ENCODE peak calls at places on chromosomes 1 and 21, in four cellular contexts. N is AG04450, B is GM12878, M is Calu3. W is an unnamed sample.

GRCh38 chr1:109466440-109467300 is at the start of gene SYPL2:
- DNase-seq in N (no peak), B (no peak), M (peak; percentile 25), W (no peak)

GRCh38 chr1:111334169-111334568 is 43.5 kb downstream of the CHIA start:
- DNase-seq in N (peak; percentile 11), B (peak; percentile 33), M (peak; percentile 26), W (no peak)

GRCh38 chr1:100387209-100387608 is 34.9 kb downstream of the CDC14A start:
- DNase-seq in N (peak; percentile 8), B (no peak), M (no peak), W (peak; percentile 14)

GRCh38 chr1:153553096-153553495 is 4.0 kb upstream of the S100A3 start:
- DNase-seq in N (no peak), B (no peak), M (no peak), W (no peak)

GRCh38 chr1:162878000-162878596 is 17.1 kb upstream of the CCDC190 start:
- DNase-seq in N (peak; percentile 38), B (no peak), M (peak; percentile 78), W (no peak)

GRCh38 chr1:6750490-6750889 is 34.8 kb upstream of the CAMTA1 start:
- DNase-seq in N (no peak), B (no peak), M (no peak), W (no peak)

GRCh38 chr1:40831001-40831732 is 31.0 kb downstream of the CITED4 start:
- DNase-seq in N (no peak), B (no peak), M (no peak), W (no peak)

GRCh38 chr1:98884864-98885263 is 119.8 kb downstream of the PLPPR5 start:
- DNase-seq in N (no peak), B (no peak), M (no peak), W (no peak)

GRCh38 chr1:153794671-153795324 is 19.6 kb downstream of the SLC27A3 start:
- DNase-seq in N (no peak), B (no peak), M (no peak), W (no peak)

GRCh38 chr1:59185163-59185855 is 111.6 kb upstream of the FGGY start:
- DNase-seq in N (no peak), B (no peak), M (no peak), W (no peak)

GRCh38 chr1:54107131-54107530 is 45.7 kb downstream of the CDCP2 start:
- DNase-seq in N (no peak), B (no peak), M (no peak), W (no peak)

GRCh38 chr1:15660151-15660550 is 24.0 kb upstream of the PLEKHM2 start:
- DNase-seq in N (no peak), B (no peak), M (no peak), W (no peak)

GRCh38 chr1:225471453-225472301 is 43.8 kb upstream of the LBR start:
- DNase-seq in N (no peak), B (no peak), M (no peak), W (no peak)

GRCh38 chr21:15449556-15449955 is 280.2 kb upstream of the USP25 start:
- DNase-seq in N (no peak), B (no peak), M (no peak), W (no peak)

GRCh38 chr1:65993047-65993363 is 200.3 kb downstream of the PDE4B start:
- DNase-seq in N (no peak), B (no peak), M (no peak), W (no peak)

GRCh38 chr21:37828515-37828914 is 87.7 kb downstream of the KCNJ6 start:
- DNase-seq in N (no peak), B (no peak), M (no peak), W (no peak)

GRCh38 chr1:197948926-197949899 is 32.0 kb downstream of the LHX9 start:
- DNase-seq in N (no peak), B (no peak), M (no peak), W (no peak)

GRCh38 chr1:182493063-182493462 is 43.1 kb downstream of the RGSL1 start:
- DNase-seq in N (no peak), B (no peak), M (no peak), W (no peak)

GRCh38 chr1:38451541-38451993 is 405.0 kb upstream of the POU3F1 start:
- DNase-seq in N (no peak), B (no peak), M (no peak), W (peak; percentile 2)

GRCh38 chr21:34858559-34858958 is 189.8 kb downstream of the CLIC6 start:
- DNase-seq in N (no peak), B (no peak), M (no peak), W (no peak)

GRCh38 chr1:31620631-31621497 is 3.4 kb downstream of the HCRTR1 start:
- DNase-seq in N (no peak), B (no peak), M (no peak), W (no peak)

GRCh38 chr21:46500224-46500861 is 41.7 kb downstream of the DIP2A start:
- DNase-seq in N (no peak), B (no peak), M (no peak), W (no peak)

GRCh38 chr1:61864501-61864900 is 122.2 kb downstream of the PATJ start:
- DNase-seq in N (no peak), B (no peak), M (no peak), W (no peak)

GRCh38 chr1:35646043-35646442 is 4.7 kb upstream of the PSMB2 start:
- DNase-seq in N (no peak), B (no peak), M (peak; percentile 5), W (no peak)

GRCh38 chr1:28519946-28520725 is 14.3 kb downstream of the RCC1 start:
- DNase-seq in N (no peak), B (no peak), M (no peak), W (no peak)

GRCh38 chr21:31911138-31911907 is 38.5 kb downstream of the HUNK start:
- DNase-seq in N (no peak), B (no peak), M (no peak), W (no peak)

GRCh38 chr1:200751717-200752116 is 13.0 kb downstream of the CAMSAP2 start:
- DNase-seq in N (no peak), B (no peak), M (no peak), W (no peak)

GRCh38 chr1:219710529-219711194 is 97.8 kb upstream of the ZC3H11B start:
- DNase-seq in N (peak; percentile 58), B (no peak), M (no peak), W (peak; percentile 16)

GRCh38 chr1:54118704-54119103 is 34.1 kb downstream of the CDCP2 start:
- DNase-seq in N (no peak), B (no peak), M (no peak), W (peak; percentile 46)

GRCh38 chr1:113124366-113124765 is 51.4 kb downstream of the LRIG2 start:
- DNase-seq in N (no peak), B (no peak), M (no peak), W (no peak)

GRCh38 chr1:171858701-171859100 is 17.4 kb downstream of the DNM3 start:
- DNase-seq in N (no peak), B (no peak), M (no peak), W (no peak)

GRCh38 chr1:209041936-209042335 is 541.6 kb upstream of the CAMK1G start:
- DNase-seq in N (no peak), B (no peak), M (no peak), W (no peak)

GRCh38 chr1:117171900-117172501 is 38.7 kb downstream of the VTCN1 start:
- DNase-seq in N (no peak), B (no peak), M (peak; percentile 60), W (no peak)

GRCh38 chr21:36610201-36610600 is 88.7 kb upstream of the SIM2 start:
- DNase-seq in N (no peak), B (no peak), M (no peak), W (no peak)

GRCh38 chr21:36609654-36610053 is 89.3 kb upstream of the SIM2 start:
- DNase-seq in N (no peak), B (no peak), M (no peak), W (no peak)

GRCh38 chr21:36613064-36613463 is 85.9 kb upstream of the SIM2 start:
- DNase-seq in N (peak; percentile 24), B (no peak), M (no peak), W (no peak)

GRCh38 chr21:36613554-36613953 is 85.4 kb upstream of the SIM2 start:
- DNase-seq in N (no peak), B (no peak), M (no peak), W (no peak)

GRCh38 chr21:36615274-36615964 is 83.5 kb upstream of the SIM2 start:
- DNase-seq in N (no peak), B (no peak), M (no peak), W (no peak)
- TF ChIP-seq CTCF in N (no peak), B (no peak), M (no peak), W (no peak)

GRCh38 chr1:166379447-166379846 is 212.6 kb upstream of the FAM78B start:
- DNase-seq in N (no peak), B (no peak), M (no peak), W (no peak)
- TF ChIP-seq CTCF in N (no peak), B (no peak), M (no peak), W (no peak)

DNA sequence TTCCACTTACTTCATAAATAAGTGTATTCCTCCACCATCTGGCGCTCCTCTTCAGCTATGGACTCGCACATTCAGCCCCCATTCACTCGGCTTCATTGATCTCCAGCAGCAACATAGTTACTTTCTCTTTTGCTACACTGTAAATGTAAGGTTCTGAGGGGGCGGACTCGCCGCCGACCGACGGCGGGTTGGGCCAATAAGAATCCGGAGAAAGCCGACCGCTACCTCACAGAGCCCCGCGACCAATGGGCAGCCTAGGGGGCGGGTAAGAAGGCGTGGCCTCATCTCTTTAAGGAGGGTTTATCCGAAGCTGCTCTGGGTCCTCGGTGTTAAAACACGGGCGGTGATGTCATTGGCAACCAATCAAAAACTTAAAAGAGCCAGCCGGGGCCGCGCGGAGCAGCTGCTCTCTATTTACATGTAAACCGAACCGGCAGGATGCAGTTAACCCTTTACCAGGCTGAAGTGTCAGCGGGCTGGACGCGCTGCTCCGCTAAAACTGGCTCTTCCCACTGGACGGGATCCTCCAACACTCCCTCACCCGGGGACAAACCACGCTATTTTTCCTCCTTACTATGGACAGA is at the start of gene DUSP10:
- DNase-seq in N (peak; percentile 100), B (peak; percentile 97), M (peak; percentile 99), W (peak; percentile 99)
- TF ChIP-seq CTCF in N (no peak), B (no peak), M (no peak), W (no peak)

DNA sequence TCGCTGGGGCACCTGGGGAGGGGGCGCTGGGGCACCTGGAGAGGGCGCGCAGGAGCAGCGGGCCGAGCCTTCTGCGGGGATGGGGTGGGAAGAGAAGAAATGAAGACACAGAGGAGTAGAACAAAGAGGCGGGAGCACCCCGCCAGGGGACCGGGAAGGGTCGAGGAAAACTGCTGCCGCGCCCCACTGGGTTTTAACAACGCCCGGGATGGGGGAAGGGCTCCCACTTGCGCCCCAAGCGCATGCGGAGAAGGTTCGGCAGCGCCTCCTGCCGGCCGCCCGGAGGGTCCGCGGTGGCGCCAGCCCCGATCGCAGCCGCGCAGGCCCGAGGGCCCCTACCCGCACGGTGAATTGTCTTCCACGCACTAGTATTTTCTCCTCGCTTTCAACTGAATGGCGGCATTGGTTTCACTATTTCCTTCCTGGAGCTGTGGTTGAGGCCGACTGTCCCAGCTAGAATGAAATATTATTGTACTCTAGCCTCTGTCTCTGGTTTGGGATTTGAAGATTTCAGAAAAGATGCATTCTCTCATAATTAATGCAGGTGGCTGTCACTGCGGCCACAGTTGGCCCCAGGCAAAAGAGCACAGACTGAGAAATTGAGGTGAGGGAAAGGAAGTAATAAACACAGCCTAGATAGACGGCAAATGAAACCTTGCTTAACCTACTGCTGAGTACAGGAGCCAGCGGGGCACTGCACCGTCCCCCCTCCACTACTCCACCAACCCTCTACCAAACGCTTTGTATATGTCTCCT is 57.3 kb downstream of the MAB21L3 start:
- DNase-seq in N (no peak), B (no peak), M (peak; percentile 77), W (no peak)
- TF ChIP-seq CTCF in N (peak; percentile 57), B (peak; percentile 84), M (peak; percentile 84), W (peak; percentile 82)

W was measured in AG04449.